ENCODE peak calls at places on chromosomes 7 and 10, in six cellular contexts. One of them, this sample, is unnamed. For H3K36me3, the result is how much of the 10 kb centered on the place peaks cover.

GRCh38 chr7:5549096-5549896 is 125.7 kb upstream of the TNRC18 start:
- DNase-seq in prostate gland: no peak
- DNase-seq in CD8-positive, alpha-beta memory T cell: no peak
- DNase-seq in A673: peak
- DNase-seq in astrocyte: peak
- DNase-seq in tibial artery: no peak
- DNase-seq in this sample: no peak

GRCh38 chr10:130587718-130588117 is 451.5 kb downstream of the GLRX3 start:
- DNase-seq in tibial artery: no peak
- DNase-seq in astrocyte: no peak
- DNase-seq in A673: peak
- DNase-seq in CD8-positive, alpha-beta memory T cell: no peak
- DNase-seq in prostate gland: no peak
- DNase-seq in this sample: no peak

GRCh38 chr7:40221836-40222235 is 87.0 kb downstream of the SUGCT start:
- DNase-seq in A673: peak
- DNase-seq in astrocyte: peak
- DNase-seq in tibial artery: peak
- DNase-seq in CD8-positive, alpha-beta memory T cell: no peak
- DNase-seq in prostate gland: no peak
- DNase-seq in this sample: no peak

GRCh38 chr7:114823290-114823689 is 98.6 kb upstream of the MDFIC start:
- DNase-seq in CD8-positive, alpha-beta memory T cell: no peak
- DNase-seq in tibial artery: no peak
- DNase-seq in prostate gland: no peak
- DNase-seq in astrocyte: peak
- DNase-seq in A673: no peak
- DNase-seq in this sample: no peak

GRCh38 chr7:69795932-69796331 is 197.7 kb downstream of the AUTS2 start:
- DNase-seq in CD8-positive, alpha-beta memory T cell: no peak
- DNase-seq in A673: no peak
- DNase-seq in prostate gland: no peak
- DNase-seq in tibial artery: no peak
- DNase-seq in astrocyte: no peak
- DNase-seq in this sample: no peak

GRCh38 chr7:106599343-106599698 is 61.6 kb downstream of the CCDC71L start:
- DNase-seq in prostate gland: peak
- DNase-seq in astrocyte: no peak
- DNase-seq in tibial artery: no peak
- DNase-seq in CD8-positive, alpha-beta memory T cell: no peak
- DNase-seq in A673: no peak
- DNase-seq in this sample: no peak

GRCh38 chr7:107075863-107076574 is 31.5 kb downstream of the PRKAR2B start:
- DNase-seq in tibial artery: no peak
- DNase-seq in CD8-positive, alpha-beta memory T cell: no peak
- DNase-seq in astrocyte: no peak
- DNase-seq in A673: no peak
- DNase-seq in prostate gland: no peak
- DNase-seq in this sample: no peak

GRCh38 chr10:22321831-22322662 is 1.1 kb downstream of the BMI1 start:
- DNase-seq in A673: no peak
- DNase-seq in prostate gland: no peak
- DNase-seq in tibial artery: no peak
- DNase-seq in CD8-positive, alpha-beta memory T cell: no peak
- DNase-seq in astrocyte: peak
- DNase-seq in this sample: no peak

GRCh38 chr7:48094861-48095293 is 5.8 kb downstream of the UPP1 start:
- DNase-seq in prostate gland: no peak
- DNase-seq in tibial artery: no peak
- DNase-seq in astrocyte: peak
- DNase-seq in CD8-positive, alpha-beta memory T cell: no peak
- DNase-seq in A673: no peak
- DNase-seq in this sample: no peak

GRCh38 chr7:69640925-69641594 is 42.8 kb downstream of the AUTS2 start:
- DNase-seq in astrocyte: no peak
- DNase-seq in prostate gland: no peak
- DNase-seq in A673: no peak
- DNase-seq in tibial artery: no peak
- DNase-seq in CD8-positive, alpha-beta memory T cell: no peak
- DNase-seq in this sample: no peak

GRCh38 chr10:122650331-122650730 is 49.3 kb downstream of the C10orf120 start:
- DNase-seq in A673: no peak
- DNase-seq in CD8-positive, alpha-beta memory T cell: no peak
- DNase-seq in prostate gland: no peak
- DNase-seq in astrocyte: no peak
- DNase-seq in tibial artery: no peak
- DNase-seq in this sample: no peak

GRCh38 chr10:19985745-19986144 is 169.5 kb downstream of the PLXDC2 start:
- DNase-seq in prostate gland: no peak
- DNase-seq in CD8-positive, alpha-beta memory T cell: no peak
- DNase-seq in tibial artery: no peak
- DNase-seq in A673: no peak
- DNase-seq in astrocyte: no peak
- DNase-seq in this sample: no peak

GRCh38 chr7:151520419-151521229 is 929 bp upstream of the RHEB start:
- DNase-seq in prostate gland: peak
- DNase-seq in CD8-positive, alpha-beta memory T cell: no peak
- DNase-seq in A673: no peak
- DNase-seq in astrocyte: no peak
- DNase-seq in tibial artery: peak
- DNase-seq in this sample: peak

GRCh38 chr7:140142031-140142430 is 34.8 kb downstream of the KDM7A start:
- DNase-seq in A673: no peak
- DNase-seq in prostate gland: no peak
- DNase-seq in tibial artery: no peak
- DNase-seq in astrocyte: no peak
- DNase-seq in CD8-positive, alpha-beta memory T cell: no peak
- DNase-seq in this sample: no peak

GRCh38 chr10:132308588-132309451 is 1.1 kb upstream of the STK32C start:
- DNase-seq in A673: no peak
- DNase-seq in CD8-positive, alpha-beta memory T cell: no peak
- DNase-seq in tibial artery: no peak
- DNase-seq in prostate gland: no peak
- DNase-seq in astrocyte: no peak
- DNase-seq in this sample: no peak
- H3K4me3 ChIP-seq in A673: peak
- H3K4me3 ChIP-seq in CD8-positive, alpha-beta memory T cell: peak
- H3K4me3 ChIP-seq in tibial artery: peak
- H3K4me3 ChIP-seq in prostate gland: peak
- H3K4me3 ChIP-seq in astrocyte: peak
- H3K4me3 ChIP-seq in this sample: peak

GRCh38 chr7:116522247-116522646 is 2.6 kb upstream of the CAV1 start:
- DNase-seq in A673: peak
- DNase-seq in CD8-positive, alpha-beta memory T cell: no peak
- DNase-seq in astrocyte: peak
- DNase-seq in prostate gland: no peak
- DNase-seq in tibial artery: no peak
- DNase-seq in this sample: no peak

GRCh38 chr7:116524609-116525297 is at the start of gene CAV1:
- DNase-seq in A673: peak
- DNase-seq in CD8-positive, alpha-beta memory T cell: peak
- DNase-seq in tibial artery: peak
- DNase-seq in astrocyte: peak
- DNase-seq in prostate gland: peak
- DNase-seq in this sample: peak

GRCh38 chr7:116525913-116526857 is 1.3 kb downstream of the CAV1 start:
- DNase-seq in astrocyte: peak
- DNase-seq in tibial artery: peak
- DNase-seq in CD8-positive, alpha-beta memory T cell: peak
- DNase-seq in prostate gland: peak
- DNase-seq in A673: peak
- DNase-seq in this sample: peak

GRCh38 chr7:116525298-116525912 is 569 bp downstream of the CAV1 start:
- DNase-seq in astrocyte: no peak
- DNase-seq in CD8-positive, alpha-beta memory T cell: no peak
- DNase-seq in prostate gland: peak
- DNase-seq in A673: no peak
- DNase-seq in tibial artery: peak
- DNase-seq in this sample: no peak

GRCh38 chr7:116524221-116524608 is 621 bp upstream of the CAV1 start:
- DNase-seq in A673: no peak
- DNase-seq in tibial artery: no peak
- DNase-seq in prostate gland: no peak
- DNase-seq in astrocyte: peak
- DNase-seq in CD8-positive, alpha-beta memory T cell: no peak
- DNase-seq in this sample: no peak
- H3K27ac ChIP-seq in A673: peak
- H3K27ac ChIP-seq in tibial artery: peak
- H3K27ac ChIP-seq in prostate gland: peak
- H3K27ac ChIP-seq in astrocyte: peak
- H3K27ac ChIP-seq in CD8-positive, alpha-beta memory T cell: no peak
- H3K27ac ChIP-seq in this sample: peak

DNA sequence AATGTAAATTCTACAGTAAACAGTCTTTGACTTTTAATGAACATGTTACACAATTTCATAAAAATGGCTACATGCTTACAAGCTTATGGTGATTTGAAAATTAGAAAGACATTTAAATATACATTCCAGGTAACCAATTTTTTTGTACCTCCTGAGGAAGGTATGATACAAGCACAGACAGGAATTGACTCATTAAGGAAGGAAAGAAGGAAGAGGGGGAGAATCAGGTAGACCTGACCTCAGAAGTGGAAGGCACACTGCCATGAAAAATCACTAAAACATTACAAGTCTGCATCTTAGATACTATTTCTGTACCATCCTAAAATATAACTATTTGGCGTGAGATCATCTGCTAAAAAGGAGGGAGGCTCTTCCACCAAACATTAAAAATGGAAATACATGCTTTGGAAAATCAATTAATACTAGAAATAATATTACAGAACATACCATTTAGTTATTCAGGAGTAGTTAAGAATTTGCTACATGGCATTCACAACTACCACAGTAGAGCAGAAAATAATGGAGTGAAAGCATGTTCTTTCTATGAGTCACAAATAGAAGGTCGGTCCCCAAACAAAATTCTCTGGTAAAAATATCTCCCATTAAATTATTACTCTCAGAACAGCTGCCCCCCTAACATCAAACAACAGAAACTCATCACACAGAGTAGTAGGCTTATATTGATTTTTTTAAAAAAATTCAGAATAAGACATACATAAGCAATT is 15.2 kb downstream of the RAB11FIP2 start:
- DNase-seq in astrocyte: peak
- DNase-seq in A673: no peak
- DNase-seq in prostate gland: no peak
- DNase-seq in tibial artery: no peak
- DNase-seq in CD8-positive, alpha-beta memory T cell: no peak
- DNase-seq in this sample: no peak
- H3K36me3 ChIP-seq in astrocyte: under half
- H3K36me3 ChIP-seq in A673: under half
- H3K36me3 ChIP-seq in prostate gland: under half
- H3K36me3 ChIP-seq in tibial artery: under half
- H3K36me3 ChIP-seq in CD8-positive, alpha-beta memory T cell: under half
- H3K36me3 ChIP-seq in this sample: under half

GRCh38 chr10:89352039-89352597 is 24.3 kb downstream of the IFIT3 start:
- DNase-seq in CD8-positive, alpha-beta memory T cell: no peak
- DNase-seq in astrocyte: peak
- DNase-seq in A673: peak
- DNase-seq in prostate gland: no peak
- DNase-seq in tibial artery: peak
- DNase-seq in this sample: no peak
- H3K4me3 ChIP-seq in CD8-positive, alpha-beta memory T cell: no peak
- H3K4me3 ChIP-seq in astrocyte: peak
- H3K4me3 ChIP-seq in A673: no peak
- H3K4me3 ChIP-seq in prostate gland: no peak
- H3K4me3 ChIP-seq in tibial artery: peak
- H3K4me3 ChIP-seq in this sample: peak